ENCODE peak calls at places on chromosome 22, in seven cellular contexts. F, J, M, Z, Q, N and S are unnamed samples.

GRCh38 chr22:24697671-24698082 is 76.8 kb downstream of the PIWIL3 start:
- DNase-seq in F (no peak), J (no peak), M (no peak), Z (no peak), Q (peak), N (peak), S (peak)

GRCh38 chr22:46162285-46162684 is 12.0 kb downstream of the PPARA start:
- DNase-seq in F (no peak), J (no peak), M (no peak), Z (no peak), Q (no peak), N (no peak), S (no peak)

GRCh38 chr22:23143119-23143518 is 1.3 kb upstream of the RSPH14 start:
- DNase-seq in F (no peak), J (no peak), M (no peak), Z (no peak), Q (no peak), N (no peak), S (no peak)

GRCh38 chr22:35275580-35275979 is 18.3 kb downstream of the HMGXB4 start:
- DNase-seq in F (no peak), J (no peak), M (peak), Z (no peak), Q (no peak), N (no peak), S (peak)

GRCh38 chr22:46748206-46748947 is 10.3 kb upstream of the CERK start:
- DNase-seq in F (no peak), J (no peak), M (no peak), Z (no peak), Q (no peak), N (no peak), S (no peak)

GRCh38 chr22:38144025-38144405 is 33.5 kb upstream of the BAIAP2L2 start:
- DNase-seq in F (no peak), J (peak), M (no peak), Z (peak), Q (no peak), N (no peak), S (no peak)

GRCh38 chr22:41603873-41604332 is 14.3 kb upstream of the PMM1 start:
- DNase-seq in F (peak), J (no peak), M (no peak), Z (no peak), Q (no peak), N (no peak), S (no peak)

GRCh38 chr22:23803001-23803819 is 16.4 kb downstream of the SMARCB1 start:
- DNase-seq in F (no peak), J (no peak), M (no peak), Z (no peak), Q (no peak), N (no peak), S (no peak)

GRCh38 chr22:24240381-24240780 is 4.5 kb downstream of the GGT5 start:
- DNase-seq in F (no peak), J (no peak), M (no peak), Z (no peak), Q (no peak), N (no peak), S (no peak)

GRCh38 chr22:17501679-17502285 is 61.5 kb upstream of the SLC25A18 start:
- DNase-seq in F (no peak), J (peak), M (peak), Z (peak), Q (peak), N (no peak), S (peak)

GRCh38 chr22:45444168-45444567 is 30.7 kb downstream of the RIBC2 start:
- DNase-seq in F (no peak), J (no peak), M (peak), Z (no peak), Q (no peak), N (no peak), S (no peak)

GRCh38 chr22:19430890-19431541 is 517 bp downstream of the HIRA start:
- DNase-seq in F (peak), J (peak), M (no peak), Z (peak), Q (no peak), N (no peak), S (no peak)

GRCh38 chr22:21764038-21764804 is 28.6 kb upstream of the YPEL1 start:
- DNase-seq in F (no peak), J (no peak), M (no peak), Z (no peak), Q (no peak), N (no peak), S (no peak)

GRCh38 chr22:33210129-33210784 is 152.1 kb upstream of the SYN3 start:
- DNase-seq in F (no peak), J (peak), M (no peak), Z (peak), Q (peak), N (no peak), S (peak)

DNA sequence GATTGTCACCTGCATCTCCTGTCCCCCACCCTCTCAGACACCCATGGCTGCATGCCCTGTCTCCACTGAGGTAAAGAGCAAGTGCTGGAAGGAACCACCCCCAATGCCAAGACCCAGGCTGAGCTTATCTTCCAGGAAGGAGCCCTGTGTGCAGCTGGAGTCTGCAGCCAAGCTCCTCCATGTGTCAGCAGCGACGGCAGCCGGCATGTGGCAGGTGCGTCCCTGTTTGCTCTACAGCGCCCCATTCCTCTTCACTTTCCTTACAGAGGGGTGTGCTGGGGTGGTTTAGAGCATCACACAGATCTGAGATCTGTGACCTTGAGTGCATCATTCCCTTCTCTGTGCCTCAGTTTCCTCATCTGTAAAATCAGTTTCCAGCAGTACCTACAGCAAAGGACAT is 7.7 kb upstream of the MN1 start:
- DNase-seq in F (no peak), J (peak), M (no peak), Z (no peak), Q (no peak), N (no peak), S (no peak)
- TF ChIP-seq CTCF in F (no peak), J (peak), M (no peak), Z (no peak), Q (no peak), N (no peak), S (no peak)

GRCh38 chr22:30649430-30650007 is 13.9 kb downstream of the SLC35E4 start:
- DNase-seq in F (no peak), J (no peak), M (peak), Z (peak), Q (no peak), N (no peak), S (peak)

GRCh38 chr22:30648825-30649224 is 13.2 kb downstream of the SLC35E4 start:
- DNase-seq in F (no peak), J (no peak), M (no peak), Z (no peak), Q (no peak), N (no peak), S (no peak)

GRCh38 chr22:30654361-30654760 is 13.3 kb downstream of the DUSP18 start:
- DNase-seq in F (no peak), J (no peak), M (no peak), Z (no peak), Q (no peak), N (no peak), S (no peak)

GRCh38 chr22:30647536-30647935 is 12.0 kb downstream of the SLC35E4 start:
- DNase-seq in F (no peak), J (no peak), M (no peak), Z (no peak), Q (no peak), N (no peak), S (no peak)

DNA sequence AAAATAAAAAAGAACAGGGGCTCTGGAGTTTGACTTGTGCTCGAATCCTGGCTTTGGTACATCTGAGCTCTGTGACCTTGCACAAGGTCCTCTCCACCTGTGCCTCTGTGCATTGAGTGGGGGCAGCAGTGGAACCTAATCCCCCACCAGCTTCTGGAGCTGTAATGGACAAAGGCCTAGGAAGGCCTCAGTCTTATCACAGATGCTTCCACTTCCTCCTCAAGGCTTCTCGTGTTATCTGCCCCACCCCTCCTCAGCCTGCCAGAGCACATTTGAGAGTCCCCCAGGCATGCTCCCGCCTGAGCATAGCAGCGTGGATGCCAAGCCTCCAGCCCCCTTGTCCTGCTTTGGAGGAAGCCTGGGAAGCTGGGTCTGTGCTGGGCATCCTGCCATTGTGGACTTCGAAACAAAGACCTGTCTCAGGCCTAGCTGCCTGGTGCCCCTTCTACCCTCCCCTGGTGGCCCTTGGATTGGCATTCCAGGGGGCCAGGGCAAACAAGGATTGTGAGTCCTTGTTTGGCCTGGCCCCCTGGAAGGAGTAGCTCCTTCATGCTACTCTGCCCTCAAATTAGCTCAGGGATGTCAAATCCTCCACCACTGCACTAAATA is 15.0 kb downstream of the SLC35E4 start:
- DNase-seq in F (no peak), J (no peak), M (no peak), Z (no peak), Q (no peak), N (no peak), S (no peak)
- H3K27ac ChIP-seq in F (no peak), J (no peak), M (no peak), Z (no peak), Q (no peak), N (no peak), S (peak)

GRCh38 chr22:49993649-49994360 is 18.8 kb downstream of the IL17REL start:
- DNase-seq in F (no peak), J (no peak), M (no peak), Z (no peak), Q (no peak), N (no peak), S (no peak)
- TF ChIP-seq CTCF in F (peak), J (no peak), M (no peak), Z (peak), Q (peak), N (no peak), S (peak)

GRCh38 chr22:39149915-39150847 is 2.3 kb downstream of the CBX7 start:
- DNase-seq in F (peak), J (no peak), M (no peak), Z (no peak), Q (no peak), N (no peak), S (no peak)

GRCh38 chr22:39147335-39148023 is 5.0 kb downstream of the CBX7 start:
- DNase-seq in F (peak), J (no peak), M (no peak), Z (no peak), Q (no peak), N (no peak), S (no peak)

GRCh38 chr22:39146256-39147101 is 6.0 kb downstream of the CBX7 start:
- DNase-seq in F (peak), J (no peak), M (no peak), Z (no peak), Q (no peak), N (no peak), S (no peak)

GRCh38 chr22:39148727-39149535 is 3.5 kb downstream of the CBX7 start:
- DNase-seq in F (peak), J (no peak), M (no peak), Z (no peak), Q (no peak), N (no peak), S (no peak)

DNA sequence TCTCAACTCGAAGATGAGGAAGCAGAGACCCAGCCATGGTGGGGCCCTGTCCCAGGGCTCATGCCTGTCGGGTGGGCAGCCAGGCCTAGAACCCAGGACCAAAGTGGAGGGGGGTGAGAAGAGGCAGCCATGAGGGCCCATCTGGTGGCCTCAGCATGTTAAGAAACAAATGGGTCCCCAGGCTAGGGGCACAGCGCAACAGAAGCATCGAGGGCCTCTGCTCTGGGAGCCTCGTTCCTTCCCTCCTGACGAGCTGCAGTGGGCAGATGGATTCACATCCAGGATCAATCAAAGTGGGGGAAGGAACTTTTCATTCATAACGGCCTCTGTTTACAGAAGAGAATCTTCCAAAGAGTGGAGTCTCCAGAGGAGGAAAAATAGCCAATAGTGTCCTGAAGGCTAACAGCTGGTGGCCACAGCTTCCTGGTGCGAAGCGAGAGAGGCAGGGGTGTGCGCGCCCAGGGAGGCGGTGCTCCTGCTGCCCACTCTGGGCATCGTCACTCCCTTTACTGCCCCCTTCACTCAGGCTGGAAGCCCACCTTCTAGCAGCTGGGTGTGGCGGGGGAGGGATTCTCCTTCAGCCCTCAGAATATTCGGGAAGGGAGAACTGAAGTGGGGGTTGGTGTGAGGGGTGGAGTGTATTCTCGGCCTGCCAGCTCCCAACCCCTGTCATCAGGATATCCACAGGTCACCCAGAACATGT is 4.3 kb downstream of the CBX7 start:
- DNase-seq in F (peak), J (no peak), M (no peak), Z (no peak), Q (no peak), N (no peak), S (no peak)
- H3K27ac ChIP-seq in F (peak), J (no peak), M (no peak), Z (no peak), Q (peak), N (peak), S (peak)

DNA sequence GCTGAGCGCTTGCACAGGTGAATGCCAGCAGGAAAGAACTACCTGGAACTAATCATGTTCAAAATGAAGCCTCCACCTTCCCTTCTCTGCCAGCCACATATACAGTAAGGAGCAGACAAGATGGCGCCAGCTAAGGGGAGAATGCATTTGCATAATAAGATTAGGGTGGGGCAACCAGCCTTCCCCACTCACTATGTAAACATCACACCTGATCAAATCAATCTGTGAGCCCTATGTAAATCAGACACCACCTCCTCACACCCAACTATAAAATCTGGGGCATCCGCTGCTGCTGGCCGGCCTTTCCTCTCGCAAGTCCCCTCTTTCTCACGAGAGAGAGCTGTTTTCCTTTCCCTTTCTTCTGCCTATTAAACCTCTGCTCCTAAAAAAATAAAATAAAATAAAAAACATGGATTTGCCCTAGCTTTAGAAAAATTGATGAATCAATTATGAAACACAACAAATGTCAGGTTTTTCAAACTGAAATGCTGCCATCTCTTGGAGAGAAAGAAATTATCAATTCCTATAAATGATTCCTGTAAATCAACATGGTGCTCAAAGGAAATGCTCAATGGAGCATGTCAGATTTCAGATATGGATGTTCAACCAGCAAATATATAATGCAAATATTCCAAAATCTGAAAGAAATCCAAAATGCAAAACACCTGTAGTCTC is 108.9 kb downstream of the SGSM3 start:
- DNase-seq in F (no peak), J (no peak), M (no peak), Z (no peak), Q (no peak), N (no peak), S (no peak)
- TF ChIP-seq CTCF in F (no peak), J (no peak), M (no peak), Z (peak), Q (no peak), N (no peak), S (no peak)

GRCh38 chr22:28812491-28812890 is 12.1 kb upstream of the XBP1 start:
- DNase-seq in F (peak), J (no peak), M (no peak), Z (no peak), Q (no peak), N (no peak), S (no peak)
- H3K27ac ChIP-seq in F (peak), J (no peak), M (no peak), Z (no peak), Q (no peak), N (peak), S (no peak)

DNA sequence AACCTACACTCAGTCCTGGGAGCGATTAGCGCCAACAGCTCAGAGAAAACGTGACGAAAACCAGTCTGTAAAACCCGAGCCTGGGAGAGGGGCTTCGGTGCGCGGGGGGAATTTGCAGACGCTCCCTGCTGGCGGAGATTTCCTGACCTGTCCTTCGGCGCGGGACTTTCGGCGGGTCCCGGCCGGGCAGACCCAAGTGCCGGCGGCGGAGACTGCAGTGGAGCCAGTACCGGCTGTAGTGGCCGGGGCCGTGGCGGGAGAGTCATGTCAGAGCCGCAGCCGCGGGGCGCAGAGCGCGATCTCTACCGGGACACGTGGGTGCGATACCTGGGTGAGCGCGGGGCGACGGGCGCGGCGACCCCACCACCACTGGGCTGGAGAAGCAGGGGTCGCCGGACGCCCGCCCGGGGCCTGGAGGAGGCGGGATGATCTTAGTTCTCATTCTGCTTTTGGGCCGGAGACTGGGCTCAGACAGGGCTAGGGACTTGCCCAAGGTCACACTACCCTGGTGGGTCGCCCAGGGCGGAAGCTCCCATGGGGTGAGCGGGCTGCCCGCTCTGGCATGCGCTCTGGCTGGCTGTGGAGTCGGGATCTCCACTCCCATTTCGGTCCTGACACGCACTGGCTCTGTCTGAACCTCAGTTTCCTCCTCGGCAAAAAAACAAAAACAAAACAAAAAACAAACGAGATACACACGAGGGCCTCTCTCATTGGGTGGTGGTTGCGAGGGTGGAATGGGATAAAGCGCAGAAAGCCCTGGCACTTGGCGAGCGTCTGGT is at the start of gene MTFP1:
- DNase-seq in F (peak), J (peak), M (peak), Z (peak), Q (peak), N (peak), S (peak)
- TF ChIP-seq CTCF in F (no peak), J (peak), M (no peak), Z (no peak), Q (no peak), N (no peak), S (no peak)

GRCh38 chr22:49964136-49964492 is 3.5 kb downstream of the PIM3 start:
- DNase-seq in F (peak), J (no peak), M (no peak), Z (no peak), Q (no peak), N (no peak), S (no peak)
- H3K27ac ChIP-seq in F (peak), J (no peak), M (no peak), Z (peak), Q (peak), N (peak), S (peak)